ENCODE peak calls at places on chromosomes 1 and 21, in five cellular contexts. B is choroid plexus epithelial cell, S is kidney, Y is AG10803, K is AG09309. G is an unnamed sample.

GRCh38 chr1:20717452-20718342 is at the start of gene KIF17:
- DNase-seq in S (peak), K (no peak), Y (peak), B (peak), G (peak)

GRCh38 chr1:98749152-98749756 is 87.7 kb downstream of the SNX7 start:
- DNase-seq in Y (peak), B (peak), S (no peak), K (no peak), G (peak)

GRCh38 chr1:39960461-39960958 is 5.6 kb downstream of the MFSD2A start:
- DNase-seq in B (no peak), S (no peak), K (no peak), Y (no peak), G (no peak)

GRCh38 chr1:85445906-85446305 is 19.1 kb downstream of the DDAH1 start:
- DNase-seq in K (peak), S (no peak), B (peak), Y (peak), G (peak)

GRCh38 chr1:52263153-52263910 is 102.7 kb downstream of the CC2D1B start:
- DNase-seq in Y (no peak), S (no peak), K (no peak), B (peak), G (no peak)

GRCh38 chr1:28123461-28123961 is 35.1 kb upstream of the EYA3 start:
- DNase-seq in K (no peak), S (peak), B (peak), Y (peak), G (peak)

GRCh38 chr1:27597511-27598216 is 6.3 kb downstream of the AHDC1 start:
- DNase-seq in S (no peak), Y (peak), B (peak), K (no peak), G (peak)

GRCh38 chr1:3539707-3540425 is 71.4 kb downstream of the MEGF6 start:
- DNase-seq in Y (peak), S (no peak), K (no peak), B (no peak), G (peak)

GRCh38 chr1:73813726-73814125 is 384.2 kb downstream of the LRRIQ3 start:
- DNase-seq in S (no peak), B (no peak), Y (no peak), K (no peak), G (no peak)

GRCh38 chr1:229478852-229479251 is 29.3 kb downstream of the NUP133 start:
- DNase-seq in K (no peak), B (no peak), Y (no peak), S (no peak), G (no peak)

GRCh38 chr1:159071970-159072582 is 4.5 kb downstream of the AIM2 start:
- DNase-seq in S (no peak), K (peak), Y (peak), B (peak), G (peak)

GRCh38 chr21:45989355-45990048 is 7.9 kb downstream of the COL6A1 start:
- DNase-seq in K (no peak), Y (no peak), S (peak), B (no peak), G (no peak)

GRCh38 chr1:22404486-22404885 is 47.2 kb upstream of the ZBTB40 start:
- DNase-seq in S (no peak), K (no peak), B (no peak), Y (no peak), G (no peak)

GRCh38 chr1:230632273-230632873 is 9.9 kb upstream of the COG2 start:
- DNase-seq in S (no peak), Y (peak), K (no peak), B (peak), G (peak)

GRCh38 chr1:173112129-173112528 is 61.4 kb upstream of the TNFSF18 start:
- DNase-seq in K (no peak), B (peak), Y (no peak), S (no peak), G (peak)

GRCh38 chr1:54980046-54980527 is 341 bp upstream of the TMEM61 start:
- DNase-seq in B (no peak), Y (no peak), S (peak), K (no peak), G (no peak)

GRCh38 chr1:238139713-238140112 is 249.0 kb upstream of the ZP4 start:
- DNase-seq in S (no peak), Y (no peak), K (no peak), B (no peak), G (no peak)

GRCh38 chr1:176241385-176242015 is 34.4 kb upstream of the COP1 start:
- DNase-seq in S (no peak), B (peak), K (peak), Y (peak), G (peak)

GRCh38 chr1:117638759-117639158 is 32.9 kb downstream of the TENT5C start:
- DNase-seq in Y (no peak), K (no peak), B (no peak), S (no peak), G (no peak)

GRCh38 chr1:75334876-75335275 is 200.7 kb downstream of the LHX8 start:
- DNase-seq in Y (no peak), S (no peak), B (no peak), K (no peak), G (no peak)

GRCh38 chr21:44603109-44603875 is 2.9 kb downstream of the KRTAP10-7 start:
- DNase-seq in B (no peak), S (no peak), Y (no peak), K (no peak), G (no peak)

GRCh38 chr21:25759573-25759972 is 24.8 kb downstream of the GABPA start:
- DNase-seq in Y (no peak), S (no peak), K (no peak), B (peak), G (peak)

GRCh38 chr1:205369621-205370230 is 13.0 kb upstream of the KLHDC8A start:
- DNase-seq in K (no peak), Y (no peak), B (peak), S (no peak), G (peak)

GRCh38 chr1:231347961-231348360 is 9.9 kb downstream of the SPRTN start:
- DNase-seq in B (no peak), Y (no peak), K (no peak), S (no peak), G (no peak)

GRCh38 chr1:180533571-180533987 is 25.2 kb upstream of the OVAAL start:
- DNase-seq in B (peak), K (peak), S (no peak), Y (peak), G (peak)

GRCh38 chr21:32309906-32310460 is 11.3 kb downstream of the MRAP start:
- DNase-seq in S (no peak), K (no peak), B (no peak), Y (no peak), G (no peak)

GRCh38 chr1:26045712-26046312 is at the start of gene SLC30A2:
- DNase-seq in S (no peak), Y (no peak), K (no peak), B (no peak), G (no peak)

GRCh38 chr1:208418667-208419066 is 174.5 kb upstream of the PLXNA2 start:
- DNase-seq in B (no peak), K (no peak), Y (no peak), S (no peak), G (no peak)

GRCh38 chr1:21878009-21878809 is 58.9 kb downstream of the HSPG2 start:
- DNase-seq in B (no peak), Y (no peak), K (no peak), S (no peak), G (no peak)

GRCh38 chr1:31605908-31606427 is 11.5 kb upstream of the HCRTR1 start:
- DNase-seq in S (no peak), Y (peak), B (peak), K (peak), G (peak)

GRCh38 chr21:45859762-45860357 is 121.7 kb upstream of the COL6A1 start:
- DNase-seq in K (no peak), Y (no peak), S (peak), B (no peak), G (no peak)

GRCh38 chr1:164561461-164561860 is 2.5 kb downstream of the PBX1 start:
- DNase-seq in K (no peak), Y (no peak), S (no peak), B (no peak), G (peak)

GRCh38 chr1:22903113-22903512 is 69.6 kb downstream of the LACTBL1 start:
- DNase-seq in Y (peak), S (no peak), B (no peak), K (peak), G (peak)

GRCh38 chr1:3611170-3612019 is at the start of gene MEGF6:
- DNase-seq in Y (no peak), B (peak), K (no peak), S (no peak), G (no peak)

GRCh38 chr1:171286032-171286705 is 27.8 kb upstream of the FMO4 start:
- DNase-seq in B (peak), S (no peak), K (no peak), Y (no peak), G (peak)

GRCh38 chr1:106022312-106022902 is 1034.1 kb upstream of the PRMT6 start:
- DNase-seq in Y (peak), B (peak), K (no peak), S (no peak), G (peak)

GRCh38 chr1:66890621-66891020 is 34.0 kb downstream of the DNAI4 start:
- DNase-seq in S (no peak), B (no peak), Y (peak), K (no peak), G (no peak)

GRCh38 chr1:15352122-15352957 is 57.3 kb upstream of the EFHD2 start:
- DNase-seq in Y (peak), K (peak), B (peak), S (peak), G (peak)

GRCh38 chr1:74641161-74641560 is 32.4 kb downstream of the ERICH3 start:
- DNase-seq in B (no peak), K (no peak), S (no peak), Y (no peak), G (no peak)

GRCh38 chr1:19437911-19438310 is 47.4 kb downstream of the CAPZB start:
- DNase-seq in Y (peak), S (peak), K (no peak), B (peak), G (peak)
- H3K4me3 ChIP-seq in Y (no peak), S (no peak), K (no peak), B (no peak), G (no peak)

GRCh38 chr1:228166170-228166936 is 749 bp downstream of the IBA57 start:
- DNase-seq in K (no peak), Y (peak), B (peak), S (peak), G (peak)
- TF ChIP-seq CTCF in K (peak), Y (peak), B (peak), S (peak), G (peak)

DNA sequence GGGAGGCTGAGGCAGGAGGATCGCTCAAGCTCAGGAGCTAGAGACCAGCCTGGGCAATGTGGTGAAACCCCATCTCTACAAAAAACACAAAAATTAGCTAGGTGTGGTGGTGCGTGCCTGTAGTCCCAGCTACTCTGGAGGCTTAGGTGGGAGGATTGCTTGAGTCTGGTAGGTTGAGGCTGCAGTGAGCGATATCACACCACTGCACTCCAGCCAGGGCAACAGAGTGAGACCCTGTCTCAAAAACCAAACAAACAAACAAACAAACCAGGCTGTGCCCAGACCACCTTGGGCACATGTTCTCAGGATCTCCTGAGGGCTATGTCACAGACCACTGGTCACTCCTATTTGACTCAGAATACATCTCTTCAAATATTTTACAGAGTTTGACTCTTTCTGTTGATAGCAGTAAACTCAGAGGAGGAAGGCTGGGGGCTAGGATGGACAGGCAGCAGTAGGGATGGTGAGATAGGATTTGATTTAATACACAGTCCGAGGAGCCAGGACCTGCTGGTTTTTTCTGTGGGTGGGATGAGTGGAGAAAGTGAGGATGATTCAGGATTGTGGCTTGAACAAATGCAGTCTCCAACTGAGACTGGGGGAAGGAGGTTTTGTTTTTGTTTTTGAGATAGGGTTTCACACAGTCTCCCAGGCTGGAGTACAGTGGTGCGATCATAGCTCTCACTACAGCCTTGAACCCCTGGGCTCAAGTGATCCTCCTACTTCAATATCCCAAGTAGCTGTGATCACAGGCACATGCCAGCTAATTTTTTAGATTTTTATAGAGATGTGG is 46.5 kb downstream of the OLFML3 start:
- DNase-seq in K (no peak), Y (no peak), B (peak), S (no peak), G (no peak)
- H3K4me3 ChIP-seq in K (no peak), Y (no peak), B (no peak), S (no peak), G (no peak)

GRCh38 chr1:242129103-242129502 is 130.2 kb upstream of the MAP1LC3C start:
- DNase-seq in B (no peak), K (no peak), S (no peak), Y (no peak), G (no peak)
- TF ChIP-seq CTCF in B (no peak), K (no peak), S (no peak), Y (no peak), G (no peak)

DNA sequence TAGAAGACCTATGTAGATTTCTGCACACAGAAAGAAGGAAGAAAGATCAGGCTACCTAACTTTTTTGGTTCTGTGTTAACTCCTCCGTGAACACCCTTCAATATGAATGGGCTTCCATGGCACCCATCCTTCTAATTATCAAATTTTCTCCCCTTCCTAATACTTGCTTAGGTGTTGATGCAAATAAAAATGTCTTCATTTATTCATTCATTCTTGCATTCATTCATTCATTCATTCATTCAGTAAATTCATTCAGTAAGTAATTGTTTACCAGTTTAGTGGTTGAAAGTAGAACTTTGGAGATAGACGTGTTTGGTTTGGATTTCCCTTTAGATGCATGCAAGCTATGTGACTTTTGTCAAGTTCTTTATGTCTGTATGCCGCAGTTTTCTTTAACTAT is 4.6 kb downstream of the CHI3L2 start:
- DNase-seq in S (no peak), B (no peak), K (no peak), Y (no peak), G (no peak)
- H3K4me3 ChIP-seq in S (no peak), B (no peak), K (no peak), Y (no peak), G (no peak)

GRCh38 chr1:100147875-100148274 is 14.9 kb downstream of the TRMT13 start:
- DNase-seq in K (no peak), B (no peak), Y (no peak), S (no peak), G (no peak)
- TF ChIP-seq CTCF in K (no peak), B (no peak), Y (no peak), S (no peak), G (no peak)